ENCODE peak calls at places on chromosomes 11 and 22, in nine cellular contexts. F is T follicular helper cell, T is AG04449, U is transverse colon, S is fibroblast of pulmonary artery, D is ascending aorta, L is tibial nerve, E is epithelial cell of esophagus, R is mesothelial cell of epicardium. X is an unnamed sample.
A peak's percentile ranks its signal among the peaks of the same experiment; 100 is the strongest.

GRCh38 chr22:45731041-45731797 is 59.6 kb downstream of the ATXN10 start:
- DNase-seq in R (no peak), F (no peak), T (no peak), U (peak; percentile 16), E (peak; percentile 4), S (peak; percentile 34), L (no peak), D (no peak), X (no peak)

GRCh38 chr11:26960265-26960664 is 33.6 kb upstream of the FIBIN start:
- DNase-seq in E (peak; percentile 91), R (no peak), T (no peak), D (no peak), F (no peak), L (no peak), S (peak; percentile 29), U (no peak), X (no peak)

GRCh38 chr11:113167599-113167998 is 146.8 kb upstream of the TTC12 start:
- DNase-seq in E (peak; percentile 28), S (no peak), U (no peak), D (no peak), T (no peak), L (no peak), F (no peak), R (no peak), X (peak; percentile 45)

GRCh38 chr11:123430736-123431356 is 777 bp downstream of the GRAMD1B start:
- DNase-seq in F (peak; percentile 33), D (peak; percentile 72), T (no peak), R (no peak), S (peak; percentile 68), U (peak; percentile 72), L (peak; percentile 40), E (peak; percentile 21), X (peak; percentile 42)

GRCh38 chr11:125167954-125168821 is 3.6 kb downstream of the PKNOX2 start:
- DNase-seq in U (no peak), E (no peak), R (no peak), D (peak; percentile 52), T (peak; percentile 26), F (no peak), S (peak; percentile 35), L (no peak), X (no peak)

GRCh38 chr11:62708423-62709261 is 1.2 kb downstream of the GNG3 start:
- DNase-seq in R (no peak), S (no peak), E (peak; percentile 48), L (no peak), U (peak; percentile 54), F (peak; percentile 29), T (no peak), D (no peak), X (peak; percentile 38)

GRCh38 chr11:114089748-114090147 is 30.2 kb downstream of the ZBTB16 start:
- DNase-seq in T (no peak), S (no peak), L (no peak), U (no peak), E (no peak), F (no peak), R (no peak), D (peak; percentile 63), X (no peak)

GRCh38 chr11:88979641-88980040 is 86.1 kb downstream of the GRM5 start:
- DNase-seq in L (no peak), D (no peak), T (no peak), R (no peak), S (no peak), F (no peak), E (peak; percentile 64), U (no peak), X (no peak)

GRCh38 chr22:50628543-50629134 is 687 bp upstream of the ARSA start:
- DNase-seq in E (no peak), U (no peak), L (no peak), T (no peak), D (no peak), F (no peak), S (no peak), R (no peak), X (no peak)

GRCh38 chr11:63019506-63019905 is 3.9 kb upstream of the SLC22A8 start:
- DNase-seq in L (no peak), U (no peak), F (no peak), D (no peak), E (no peak), S (no peak), R (no peak), T (no peak), X (no peak)

GRCh38 chr11:134630896-134631295 is 218.9 kb upstream of the B3GAT1 start:
- DNase-seq in E (no peak), R (no peak), T (no peak), U (no peak), L (no peak), D (peak; percentile 15), F (no peak), S (no peak), X (no peak)

GRCh38 chr11:124612567-124613245 is 1.5 kb downstream of the PANX3 start:
- DNase-seq in E (peak; percentile 13), S (peak; percentile 23), D (no peak), R (no peak), T (no peak), L (no peak), U (no peak), F (no peak), X (no peak)

GRCh38 chr11:128757886-128758612 is 64.2 kb downstream of the FLI1 start:
- DNase-seq in R (no peak), E (peak; percentile 13), L (no peak), S (no peak), F (no peak), U (peak; percentile 46), T (no peak), D (no peak), X (no peak)

GRCh38 chr11:69999721-70000120 is 78.4 kb upstream of the ANO1 start:
- DNase-seq in D (no peak), T (no peak), U (no peak), F (no peak), S (no peak), R (no peak), L (no peak), E (peak; percentile 35), X (no peak)

GRCh38 chr11:103537904-103538502 is 428.8 kb downstream of the DYNC2H1 start:
- DNase-seq in U (no peak), R (no peak), T (no peak), D (no peak), F (no peak), L (no peak), S (peak; percentile 72), E (peak; percentile 53), X (peak; percentile 32)

GRCh38 chr22:24553597-24554315 is 1.2 kb downstream of the GUCD1 start:
- DNase-seq in L (no peak), T (no peak), R (no peak), S (no peak), D (no peak), U (peak; percentile 29), F (no peak), E (peak; percentile 37), X (no peak)

GRCh38 chr11:74030668-74031309 is 21.9 kb upstream of the UCP3 start:
- DNase-seq in R (no peak), S (no peak), U (no peak), F (no peak), D (no peak), E (no peak), T (no peak), L (no peak), X (no peak)

GRCh38 chr11:17475666-17476316 is 854 bp downstream of the ABCC8 start:
- DNase-seq in L (no peak), D (no peak), S (no peak), U (no peak), E (no peak), R (no peak), T (no peak), F (no peak), X (peak; percentile 55)

GRCh38 chr11:32137263-32137662 is 46.4 kb downstream of the RCN1 start:
- DNase-seq in U (no peak), D (no peak), R (no peak), S (peak; percentile 99), E (peak; percentile 95), L (no peak), F (no peak), T (peak; percentile 93), X (no peak)

GRCh38 chr11:134818531-134818930 is 406.5 kb upstream of the B3GAT1 start:
- DNase-seq in F (no peak), D (no peak), E (peak; percentile 26), T (no peak), U (no peak), S (no peak), L (no peak), R (no peak), X (no peak)

GRCh38 chr11:1486054-1486825 is at the start of gene MOB2:
- DNase-seq in E (no peak), S (peak; percentile 11), T (no peak), F (no peak), U (peak; percentile 70), R (no peak), D (no peak), L (no peak), X (peak; percentile 30)

GRCh38 chr11:62567018-62567633 is 6.6 kb downstream of the EEF1G start:
- DNase-seq in T (no peak), D (no peak), F (no peak), U (no peak), L (no peak), E (no peak), R (no peak), S (no peak), X (no peak)

GRCh38 chr11:126496576-126497403 is 141.3 kb downstream of the ST3GAL4 start:
- DNase-seq in R (no peak), L (no peak), D (no peak), U (no peak), S (no peak), T (no peak), F (no peak), E (no peak), X (no peak)

GRCh38 chr11:114297806-114298700 is 1.9 kb downstream of the NNMT start:
- DNase-seq in D (no peak), S (peak; percentile 70), U (no peak), E (no peak), F (no peak), T (no peak), L (no peak), R (no peak), X (no peak)